ENCODE peak calls at places on chromosomes 3 and 15, in four cellular contexts. Q is HepG2, D is K562, U is IMR-90. H is an unnamed sample.

GRCh38 chr3:32972482-32973146 is 21.2 kb downstream of the CCR4 start:
- DNase-seq in Q (no peak), D (no peak), U (no peak), H (no peak)

GRCh38 chr3:140251678-140252077 is 316.7 kb downstream of the CLSTN2 start:
- DNase-seq in Q (no peak), D (no peak), U (no peak), H (no peak)

GRCh38 chr15:89367485-89368451 is 33.1 kb upstream of the POLG start:
- DNase-seq in Q (no peak), D (peak; percentile 93), U (no peak), H (peak; percentile 78)

GRCh38 chr3:49132437-49133225 is at the start of gene LAMB2:
- DNase-seq in Q (peak; percentile 79), D (peak; percentile 72), U (peak; percentile 74), H (peak; percentile 69)

GRCh38 chr15:82132742-82133141 is 86.9 kb upstream of the MEX3B start:
- DNase-seq in Q (no peak), D (no peak), U (peak; percentile 93), H (peak; percentile 51)

GRCh38 chr3:193816656-193817311 is 223.8 kb downstream of the OPA1 start:
- DNase-seq in Q (no peak), D (peak; percentile 52), U (peak; percentile 11), H (no peak)

GRCh38 chr15:81281925-81282895 is 41.7 kb downstream of the STARD5 start:
- DNase-seq in Q (no peak), D (no peak), U (no peak), H (no peak)

GRCh38 chr3:64616953-64617352 is 70.8 kb downstream of the ADAMTS9 start:
- DNase-seq in Q (no peak), D (no peak), U (no peak), H (no peak)

GRCh38 chr3:4898454-4899313 is 80.6 kb upstream of the BHLHE40 start:
- DNase-seq in Q (no peak), D (peak; percentile 55), U (peak; percentile 9), H (no peak)

GRCh38 chr15:98647026-98647773 is 1.1 kb upstream of the IGF1R start:
- DNase-seq in Q (peak; percentile 51), D (peak; percentile 86), U (peak; percentile 43), H (peak; percentile 83)

GRCh38 chr15:74373731-74374647 is 6.5 kb upstream of the CYP11A1 start:
- DNase-seq in Q (peak; percentile 83), D (peak; percentile 100), U (peak; percentile 72), H (peak; percentile 96)

GRCh38 chr3:66418432-66419052 is 82.3 kb downstream of the LRIG1 start:
- DNase-seq in Q (no peak), D (no peak), U (no peak), H (no peak)

GRCh38 chr3:77259701-77260100 is 219.8 kb downstream of the ROBO2 start:
- DNase-seq in Q (no peak), D (no peak), U (no peak), H (no peak)

GRCh38 chr3:101351834-101352233 is 31.5 kb upstream of the IMPG2 start:
- DNase-seq in Q (no peak), D (no peak), U (peak; percentile 6), H (no peak)

GRCh38 chr3:192917508-192918274 is at the start of gene MB21D2:
- DNase-seq in Q (peak; percentile 47), D (peak; percentile 46), U (peak; percentile 80), H (peak; percentile 66)

GRCh38 chr3:115835946-115836345 is 212.6 kb downstream of the GAP43 start:
- DNase-seq in Q (no peak), D (no peak), U (peak; percentile 7), H (no peak)

GRCh38 chr3:14097616-14098391 is 26.9 kb downstream of the CHCHD4 start:
- DNase-seq in Q (no peak), D (no peak), U (no peak), H (no peak)

GRCh38 chr3:149473314-149473990 is 1.0 kb upstream of the TM4SF4 start:
- DNase-seq in Q (no peak), D (no peak), U (peak; percentile 85), H (peak; percentile 97)

GRCh38 chr15:63381301-63382192 is at the start of gene CA12:
- DNase-seq in Q (peak; percentile 28), D (no peak), U (peak; percentile 55), H (peak; percentile 81)

GRCh38 chr15:40130799-40131502 is 22.3 kb upstream of the BMF start:
- DNase-seq in Q (no peak), D (no peak), U (no peak), H (no peak)

GRCh38 chr15:40133544-40133943 is 24.9 kb upstream of the BMF start:
- DNase-seq in Q (no peak), D (no peak), U (no peak), H (no peak)

GRCh38 chr15:40137907-40138570 is 22.8 kb upstream of the BUB1B start:
- DNase-seq in Q (no peak), D (no peak), U (no peak), H (no peak)

GRCh38 chr15:40137011-40137906 is 23.6 kb upstream of the BUB1B start:
- DNase-seq in Q (no peak), D (no peak), U (no peak), H (no peak)

GRCh38 chr15:40136470-40136869 is 24.4 kb upstream of the BUB1B start:
- DNase-seq in Q (no peak), D (no peak), U (no peak), H (no peak)
- TF ChIP-seq MAZ in Q (no peak), D (no peak), U (no peak), H (no peak)

GRCh38 chr3:12303532-12303931 is 14.7 kb downstream of the PPARG start:
- DNase-seq in Q (no peak), D (no peak), U (peak; percentile 98), H (peak; percentile 67)

GRCh38 chr3:12301031-12301430 is 12.2 kb downstream of the PPARG start:
- DNase-seq in Q (no peak), D (no peak), U (no peak), H (no peak)

GRCh38 chr3:12301513-12301912 is 12.6 kb downstream of the PPARG start:
- DNase-seq in Q (no peak), D (no peak), U (no peak), H (no peak)

GRCh38 chr3:12302564-12302963 is 13.7 kb downstream of the PPARG start:
- DNase-seq in Q (no peak), D (no peak), U (peak; percentile 47), H (no peak)

DNA sequence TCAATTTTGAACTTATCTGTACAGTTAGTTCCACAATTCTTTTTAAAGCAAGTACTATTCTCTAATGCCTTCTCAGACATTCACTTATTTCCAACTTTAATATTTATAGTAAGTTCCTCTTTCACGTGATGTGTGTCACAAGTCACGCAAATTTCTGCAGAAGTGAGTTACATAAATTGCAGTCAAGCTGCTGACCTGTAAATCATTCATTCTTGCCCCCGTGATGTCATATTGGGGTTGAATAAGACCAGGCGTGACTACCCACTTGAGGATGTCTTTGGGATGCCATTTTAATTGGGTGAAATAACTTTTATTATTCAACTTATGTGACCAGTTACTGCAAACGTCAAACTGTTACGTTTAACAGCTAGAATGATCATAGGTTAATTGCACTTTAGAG is 15.1 kb downstream of the PPARG start:
- DNase-seq in Q (no peak), D (no peak), U (no peak), H (peak; percentile 17)
- TF ChIP-seq RAD21 in Q (no peak), D (no peak), U (no peak), H (no peak)

GRCh38 chr3:16824085-16824696 is 60.6 kb upstream of the PLCL2 start:
- DNase-seq in Q (no peak), D (no peak), U (no peak), H (no peak)
- TF ChIP-seq MAZ in Q (no peak), D (no peak), U (no peak), H (no peak)

GRCh38 chr3:45943207-45943846 is at the start of gene CXCR6:
- DNase-seq in Q (no peak), D (no peak), U (peak; percentile 33), H (no peak)
- TF ChIP-seq RAD21 in Q (no peak), D (no peak), U (no peak), H (no peak)

GRCh38 chr15:39139431-39140059 is 441.3 kb upstream of the THBS1 start:
- DNase-seq in Q (no peak), D (no peak), U (no peak), H (no peak)
- TF ChIP-seq MAZ in Q (no peak), D (no peak), U (no peak), H (no peak)

DNA sequence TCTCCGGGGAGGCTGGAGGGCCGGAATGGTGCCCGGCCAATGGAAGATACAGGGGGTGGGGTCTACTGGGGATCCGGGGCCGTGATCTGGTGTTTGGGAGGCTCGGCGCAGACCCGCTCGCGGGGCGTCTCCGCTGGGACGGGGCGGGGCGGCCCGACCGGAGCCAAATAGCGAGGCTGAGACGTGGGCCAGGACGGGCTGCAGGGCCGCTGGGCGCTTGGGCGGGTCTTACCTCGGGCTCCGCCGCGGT is 577 bp downstream of the MYO9A start:
- DNase-seq in Q (peak; percentile 32), D (peak; percentile 63), U (peak; percentile 69), H (peak; percentile 87)
- TF ChIP-seq RAD21 in Q (no peak), D (no peak), U (no peak), H (no peak)

GRCh38 chr15:85620321-85621044 is 174.2 kb downstream of the KLHL25 start:
- DNase-seq in Q (no peak), D (no peak), U (peak; percentile 73), H (no peak)
- TF ChIP-seq MAZ in Q (no peak), D (no peak), U (no peak), H (no peak)

H was measured in A549.